ENCODE peak calls at places on chromosome 16, in six cellular contexts. E, I, K, Y, F and H are unnamed samples.

GRCh38 chr16:30335598-30336474 is 19.3 kb downstream of the CD2BP2 start:
- DNase-seq in Y (no peak), E (no peak), K (peak), F (no peak), I (no peak), H (no peak)

GRCh38 chr16:57538235-57538711 is 1.9 kb upstream of the CCDC102A start:
- DNase-seq in E (no peak), I (no peak), K (no peak), F (no peak), Y (no peak), H (peak)

GRCh38 chr16:48432136-48432535 is 46.9 kb upstream of the SIAH1 start:
- DNase-seq in I (no peak), K (no peak), E (no peak), F (no peak), Y (no peak), H (no peak)

GRCh38 chr16:67935096-67935401 is 1.6 kb downstream of the PSMB10 start:
- DNase-seq in E (no peak), K (no peak), F (no peak), I (no peak), Y (no peak), H (no peak)

GRCh38 chr16:85465328-85466307 is 147.5 kb upstream of the GSE1 start:
- DNase-seq in K (peak), Y (no peak), F (no peak), I (no peak), E (no peak), H (no peak)

GRCh38 chr16:88534731-88535141 is 35.5 kb upstream of the ZC3H18 start:
- DNase-seq in F (no peak), Y (no peak), K (no peak), I (peak), E (peak), H (no peak)

GRCh38 chr16:11032922-11033291 is 88.5 kb downstream of the CLEC16A start:
- DNase-seq in K (no peak), E (no peak), I (no peak), F (no peak), Y (no peak), H (no peak)

GRCh38 chr16:70740919-70741778 is 55.3 kb upstream of the MTSS2 start:
- DNase-seq in I (no peak), E (no peak), F (no peak), K (no peak), Y (no peak), H (no peak)

GRCh38 chr16:2341456-2342447 is 1.2 kb upstream of the ABCA3 start:
- DNase-seq in I (no peak), F (no peak), E (no peak), K (no peak), Y (no peak), H (no peak)

GRCh38 chr16:4344659-4345438 is 6.3 kb downstream of the PAM16 start:
- DNase-seq in I (no peak), K (peak), E (no peak), Y (no peak), F (no peak), H (no peak)

GRCh38 chr16:5649762-5650445 is 552.3 kb upstream of the EEF2KMT start:
- DNase-seq in I (no peak), K (no peak), F (no peak), Y (no peak), E (no peak), H (no peak)

GRCh38 chr16:15033309-15033707 is 22.6 kb downstream of the NTAN1 start:
- DNase-seq in Y (no peak), E (no peak), K (no peak), I (no peak), F (no peak), H (no peak)

GRCh38 chr16:80107900-80108299 is 432.9 kb upstream of the DYNLRB2 start:
- DNase-seq in I (no peak), Y (no peak), E (no peak), K (no peak), F (no peak), H (no peak)

GRCh38 chr16:30122621-30123160 is 329 bp downstream of the MAPK3 start:
- DNase-seq in I (no peak), Y (no peak), F (no peak), K (no peak), E (no peak), H (no peak)

GRCh38 chr16:61957075-61957474 is 79.2 kb downstream of the CDH8 start:
- DNase-seq in I (peak), K (no peak), Y (no peak), F (no peak), E (no peak), H (no peak)

GRCh38 chr16:6562985-6563384 is 769.7 kb upstream of the RBFOX1 start:
- DNase-seq in I (no peak), Y (no peak), K (no peak), F (no peak), E (no peak), H (no peak)

GRCh38 chr16:658679-659571 is 9.0 kb upstream of the RHOT2 start:
- DNase-seq in I (no peak), E (no peak), K (no peak), Y (no peak), F (no peak), H (no peak)

GRCh38 chr16:2919511-2920255 is 8.0 kb downstream of the FLYWCH1 start:
- DNase-seq in K (peak), Y (peak), E (peak), I (peak), F (no peak), H (peak)

GRCh38 chr16:53305743-53306142 is 128.5 kb upstream of the RBL2 start:
- DNase-seq in K (no peak), F (no peak), I (no peak), E (no peak), Y (no peak), H (no peak)

GRCh38 chr16:4316732-4317461 is 1.0 kb downstream of the GLIS2 start:
- DNase-seq in F (no peak), E (no peak), I (peak), Y (no peak), K (peak), H (no peak)

GRCh38 chr16:24515186-24515585 is 24.2 kb upstream of the RBBP6 start:
- DNase-seq in E (no peak), F (no peak), K (no peak), I (no peak), Y (no peak), H (no peak)

GRCh38 chr16:67393111-67393789 is at the start of gene TPPP3:
- DNase-seq in I (peak), K (no peak), F (no peak), Y (no peak), E (peak), H (peak)

GRCh38 chr16:70572050-70572925 is 48.7 kb downstream of the SF3B3 start:
- DNase-seq in I (no peak), K (no peak), E (no peak), Y (no peak), F (no peak), H (no peak)

GRCh38 chr16:79559532-79559931 is 41.0 kb downstream of the MAF start:
- DNase-seq in Y (no peak), I (no peak), K (no peak), F (no peak), E (no peak), H (no peak)

GRCh38 chr16:50021509-50021908 is 3.5 kb upstream of the CNEP1R1 start:
- DNase-seq in E (no peak), I (peak), Y (no peak), F (no peak), K (peak), H (peak)

GRCh38 chr16:16782153-16782552 is 403.2 kb downstream of the NPIPA7 start:
- DNase-seq in I (no peak), K (no peak), E (no peak), Y (no peak), F (no peak), H (no peak)

GRCh38 chr16:28237754-28238357 is 26.1 kb upstream of the XPO6 start:
- DNase-seq in I (no peak), Y (no peak), K (peak), E (no peak), F (no peak), H (no peak)